ENCODE peak calls at places on chromosomes 4 and X, in four cellular contexts. K is H9, C is IMR-90, R is H1. G is an unnamed sample.

GRCh38 chr4:15034071-15034764 is 31.9 kb downstream of the CPEB2 start:
- DNase-seq in R (no peak), C (peak), K (no peak), G (no peak)

GRCh38 chr4:39036172-39036571 is 4.0 kb upstream of the TMEM156 start:
- DNase-seq in K (no peak), R (no peak), C (peak), G (no peak)

GRCh38 chr4:158729716-158730559 is 6.7 kb upstream of the PPID start:
- DNase-seq in C (peak), K (peak), R (no peak), G (peak)

GRCh38 chr4:108072300-108072699 is 82.6 kb downstream of the HADH start:
- DNase-seq in R (no peak), C (no peak), K (no peak), G (no peak)

GRCh38 chr4:23855912-23856605 is 33.8 kb downstream of the PPARGC1A start:
- DNase-seq in C (peak), R (no peak), K (no peak), G (no peak)

GRCh38 chr4:173314715-173315114 is 19.4 kb downstream of the HMGB2 start:
- DNase-seq in C (no peak), R (no peak), K (no peak), G (no peak)

GRCh38 chr4:74189331-74190043 is 31.6 kb downstream of the MTHFD2L start:
- DNase-seq in K (no peak), C (peak), R (no peak), G (peak)

GRCh38 chrX:34891391-34891790 is 51.2 kb upstream of the FAM47B start:
- DNase-seq in K (no peak), R (no peak), C (no peak), G (no peak)

GRCh38 chr4:61934201-61934600 is 734.1 kb downstream of the ADGRL3 start:
- DNase-seq in C (no peak), R (no peak), K (no peak), G (no peak)

GRCh38 chr4:52037730-52038108 is 380 bp downstream of the SGCB start:
- DNase-seq in C (peak), K (peak), R (no peak), G (peak)

GRCh38 chr4:173424899-173425805 is 26.2 kb upstream of the SCRG1 start:
- DNase-seq in K (no peak), R (no peak), C (peak), G (no peak)

GRCh38 chr4:70240192-70240591 is 2.2 kb upstream of the CSN3 start:
- DNase-seq in C (peak), R (no peak), K (no peak), G (peak)

GRCh38 chrX:101416691-101417090 is 8.7 kb downstream of the HNRNPH2 start:
- DNase-seq in K (no peak), R (no peak), C (no peak), G (no peak)

GRCh38 chr4:2934077-2934812 is 29.0 kb downstream of the NOP14 start:
- DNase-seq in R (no peak), K (no peak), C (peak), G (no peak)

GRCh38 chr4:6226506-6226905 is 26.2 kb upstream of the JAKMIP1 start:
- DNase-seq in R (no peak), C (no peak), K (peak), G (no peak)

GRCh38 chr4:139014391-139015268 is 951 bp upstream of the NOCT start:
- DNase-seq in K (no peak), C (peak), R (no peak), G (peak)

GRCh38 chrX:80290834-80291233 is 129.4 kb upstream of the TENT5D start:
- DNase-seq in R (no peak), K (no peak), C (no peak), G (no peak)

GRCh38 chr4:105644270-105644669 is 64.2 kb downstream of the INTS12 start:
- DNase-seq in R (no peak), K (no peak), C (no peak), G (no peak)

GRCh38 chr4:108080752-108081151 is 88.0 kb downstream of the LEF1 start:
- DNase-seq in C (no peak), K (no peak), R (no peak), G (no peak)

GRCh38 chr4:153186046-153186728 is 18.1 kb upstream of the TRIM2 start:
- DNase-seq in R (no peak), C (no peak), K (no peak), G (no peak)

GRCh38 chrX:21374994-21375794 is 976 bp downstream of the CNKSR2 start:
- DNase-seq in R (no peak), C (no peak), K (peak), G (peak)

DNA sequence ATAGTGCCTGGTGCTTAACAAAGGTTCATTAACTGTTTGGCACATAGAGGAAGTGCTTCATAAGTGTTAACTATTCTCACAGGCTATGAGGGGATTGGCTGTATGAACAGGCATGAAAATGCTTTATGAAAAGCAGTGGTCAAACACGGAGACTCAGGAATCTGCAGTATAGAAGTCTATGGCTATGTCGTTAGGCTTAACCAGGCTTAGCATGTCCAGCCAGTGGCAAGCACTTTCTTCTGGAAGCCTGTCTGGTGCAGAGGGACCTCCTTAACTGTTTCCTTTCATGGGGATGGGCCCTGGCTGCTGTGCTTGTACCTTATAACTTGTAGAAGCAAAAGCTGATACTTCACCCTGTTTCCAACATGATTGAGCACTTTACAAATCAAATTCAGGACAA is 78.4 kb downstream of the PPEF2 start:
- DNase-seq in C (no peak), R (no peak), K (no peak), G (no peak)
- H3K23ac ChIP-seq in C (no peak), R (no peak), K (no peak), G (no peak)

DNA sequence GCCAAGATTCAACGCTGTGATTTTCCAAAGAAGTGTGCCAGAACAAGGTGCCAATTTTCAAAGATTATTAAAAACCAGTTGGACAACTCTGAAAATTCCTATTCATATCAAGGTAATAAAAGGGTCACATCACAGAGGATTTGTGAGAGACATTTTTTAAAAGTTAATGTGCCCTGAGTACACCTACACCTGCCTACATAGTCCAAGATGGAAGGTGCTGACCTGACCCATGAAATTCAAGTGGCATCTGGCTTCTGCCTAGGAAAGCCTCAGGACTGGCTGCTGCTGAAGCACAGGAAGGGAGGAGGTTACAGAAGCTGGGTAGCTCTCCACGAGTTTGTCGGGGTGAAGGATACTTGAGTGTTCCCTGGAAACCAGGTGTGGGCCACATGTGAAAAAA is 11.4 kb upstream of the ARSJ start:
- DNase-seq in K (no peak), R (no peak), C (no peak), G (no peak)
- H3K56ac ChIP-seq in K (no peak), R (no peak), C (no peak), G (no peak)

DNA sequence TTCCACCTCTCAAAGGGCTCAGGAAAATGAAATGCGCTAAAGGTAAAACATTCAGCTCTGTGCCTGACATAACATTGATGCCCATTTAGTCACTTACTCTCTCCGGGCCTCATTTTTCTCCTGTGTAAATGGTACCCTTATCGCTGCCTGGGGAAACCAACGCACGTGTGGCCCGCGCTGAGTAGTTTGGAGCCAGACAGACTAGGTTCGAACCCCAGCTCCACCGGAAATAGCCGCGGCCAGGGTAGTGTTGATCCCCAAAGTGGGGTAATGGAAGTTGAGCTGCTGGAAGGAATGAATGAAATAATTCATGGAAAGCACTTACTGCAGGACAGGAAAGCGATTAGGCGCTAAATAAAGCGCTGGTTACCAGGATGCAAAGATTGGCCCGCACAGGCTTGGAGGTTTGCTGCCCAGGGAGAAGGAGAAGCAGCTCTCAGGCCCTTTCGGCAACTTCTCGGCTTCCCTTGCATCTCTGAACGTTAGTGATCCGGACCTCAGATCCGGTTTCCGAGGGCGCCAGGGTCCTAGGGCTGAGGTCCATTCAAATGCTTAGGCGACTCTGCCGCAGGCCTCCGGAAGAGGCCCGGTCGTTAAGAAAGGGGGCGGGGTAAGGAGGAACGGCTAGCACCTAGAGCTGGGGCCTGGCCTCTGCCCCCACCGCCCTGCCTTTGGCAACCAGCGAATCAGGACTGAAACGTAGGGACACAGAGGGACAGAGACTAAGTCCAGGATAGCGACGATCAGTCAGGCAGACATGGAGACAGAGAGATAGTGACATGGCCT is 13.3 kb downstream of the NKX3-2 start:
- DNase-seq in C (no peak), R (no peak), K (peak), G (peak)
- H3K23ac ChIP-seq in C (no peak), R (no peak), K (no peak), G (no peak)

GRCh38 chr4:146062325-146062715 is 113.2 kb upstream of the LSM6 start:
- DNase-seq in R (no peak), K (no peak), C (no peak), G (no peak)

GRCh38 chr4:146059153-146059552 is 116.4 kb upstream of the LSM6 start:
- DNase-seq in K (no peak), C (no peak), R (no peak), G (no peak)

GRCh38 chr4:146059865-146060264 is 115.7 kb upstream of the LSM6 start:
- DNase-seq in C (no peak), K (no peak), R (no peak), G (no peak)

GRCh38 chr4:146061610-146062324 is 113.8 kb upstream of the LSM6 start:
- DNase-seq in K (no peak), R (no peak), C (no peak), G (no peak)

DNA sequence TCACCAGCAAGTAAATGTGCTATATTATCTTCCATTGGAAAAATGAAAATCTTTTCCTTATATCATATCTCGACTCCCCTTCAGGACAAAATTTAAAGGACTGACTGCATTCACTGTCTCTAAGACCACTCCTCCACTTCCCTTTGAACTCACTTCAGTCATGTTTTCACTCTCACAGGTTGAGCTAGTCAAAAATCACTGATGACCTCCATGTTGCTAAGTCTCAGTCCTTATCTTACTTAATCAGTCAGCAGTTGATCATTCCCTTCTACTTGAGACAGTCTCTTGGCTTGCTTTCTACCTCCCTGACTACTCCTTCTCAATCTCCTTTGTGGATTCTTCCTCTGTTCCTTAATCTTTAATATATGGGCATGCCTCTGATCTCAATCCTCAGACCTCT is 117.0 kb upstream of the LSM6 start:
- DNase-seq in C (no peak), K (no peak), R (no peak), G (no peak)
- H3K56ac ChIP-seq in C (no peak), K (no peak), R (no peak), G (no peak)

GRCh38 chr4:79164961-79165610 is 160.8 kb downstream of the NAA11 start:
- DNase-seq in C (no peak), K (no peak), R (no peak), G (peak)

GRCh38 chr4:79174855-79175254 is 151.0 kb downstream of the NAA11 start:
- DNase-seq in C (no peak), K (no peak), R (no peak), G (no peak)

GRCh38 chr4:79173186-79173585 is 152.7 kb downstream of the NAA11 start:
- DNase-seq in K (no peak), C (no peak), R (no peak), G (no peak)

DNA sequence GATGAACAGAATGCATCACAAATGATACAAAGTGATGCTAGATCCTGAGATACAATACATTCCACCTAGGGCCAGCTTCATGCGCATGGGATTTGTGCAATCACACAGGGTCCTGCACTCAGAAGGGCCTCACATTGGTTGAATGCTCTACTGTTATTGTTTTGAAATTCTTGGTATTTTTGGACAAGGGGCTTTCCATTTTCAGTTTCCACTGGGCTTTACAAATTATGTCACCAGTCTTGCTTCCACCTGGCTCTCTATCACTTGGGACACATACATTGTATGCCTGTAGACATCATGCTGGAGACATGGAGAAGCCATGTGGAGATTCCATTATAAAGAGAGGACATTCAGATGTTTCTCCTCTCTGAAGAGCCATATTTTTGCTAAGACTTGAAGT is 155.8 kb downstream of the NAA11 start:
- DNase-seq in K (no peak), C (no peak), R (no peak), G (no peak)
- H3K23ac ChIP-seq in K (no peak), C (no peak), R (no peak), G (no peak)